ENCODE peak calls at places on chromosomes 4 and X, in eight cellular contexts. Z is fibroblast of mammary gland; M is left ventricle myocardium inferior; U is endodermal cell; A is K562; L is CD8-positive, alpha-beta T cell; G is fibroblast of pulmonary artery; E is cardiac muscle cell. W is an unnamed sample.

GRCh38 chr4:110675406-110675805 is 52.5 kb upstream of the PITX2 start:
- DNase-seq in G (no peak), M (no peak), U (no peak), E (no peak), Z (no peak), L (no peak), A (no peak), W (no peak)

GRCh38 chr4:118790544-118790943 is 45.4 kb downstream of the SEC24D start:
- DNase-seq in A (no peak), G (no peak), Z (no peak), U (no peak), L (no peak), M (no peak), E (no peak), W (peak)

GRCh38 chr4:32499176-32499575 is 1779.0 kb downstream of the PCDH7 start:
- DNase-seq in M (no peak), E (no peak), Z (peak), G (peak), U (no peak), A (no peak), L (no peak), W (no peak)

GRCh38 chrX:70001708-70002341 is 47.9 kb downstream of the AWAT2 start:
- DNase-seq in G (no peak), E (peak), L (no peak), M (no peak), U (no peak), Z (no peak), A (no peak), W (no peak)

GRCh38 chrX:37754518-37754917 is 25.3 kb upstream of the CYBB start:
- DNase-seq in L (no peak), Z (no peak), M (no peak), A (no peak), U (no peak), G (no peak), E (no peak), W (no peak)

GRCh38 chr4:74320559-74321118 is 12.4 kb downstream of the EPGN start:
- DNase-seq in Z (peak), G (peak), M (no peak), A (peak), L (no peak), E (peak), U (peak), W (peak)

GRCh38 chrX:21883258-21883657 is 27.5 kb downstream of the YY2 start:
- DNase-seq in G (no peak), Z (no peak), E (no peak), L (no peak), M (peak), U (no peak), A (no peak), W (no peak)

GRCh38 chr4:168408620-168409019 is 71.7 kb downstream of the DDX60L start:
- DNase-seq in M (peak), U (no peak), G (peak), E (peak), Z (peak), L (no peak), A (no peak), W (peak)

GRCh38 chrX:108947205-108947604 is 210.8 kb upstream of the IRS4 start:
- DNase-seq in L (no peak), E (no peak), Z (no peak), G (no peak), U (no peak), A (no peak), M (no peak), W (no peak)

GRCh38 chrX:106921637-106922036 is 1.4 kb downstream of the CLDN2 start:
- DNase-seq in U (peak), Z (no peak), G (no peak), L (no peak), M (no peak), E (no peak), A (no peak), W (no peak)

GRCh38 chr4:155107059-155107458 is 101.4 kb upstream of the NPY2R start:
- DNase-seq in G (no peak), Z (no peak), M (no peak), E (no peak), U (no peak), L (no peak), A (no peak), W (no peak)

GRCh38 chrX:70166601-70167590 is 10.4 kb upstream of the DGAT2L6 start:
- DNase-seq in A (no peak), E (no peak), Z (peak), G (peak), M (no peak), L (no peak), U (no peak), W (no peak)

GRCh38 chr4:137076908-137077307 is 455.4 kb downstream of the PCDH18 start:
- DNase-seq in E (no peak), A (no peak), G (no peak), M (no peak), L (no peak), U (no peak), Z (no peak), W (no peak)

GRCh38 chrX:29376584-29376983 is 789.3 kb downstream of the IL1RAPL1 start:
- DNase-seq in L (no peak), Z (no peak), A (no peak), M (no peak), E (no peak), G (no peak), U (no peak), W (no peak)

GRCh38 chr4:122747068-122747467 is 14.6 kb downstream of the BBS12 start:
- DNase-seq in E (no peak), L (no peak), U (no peak), G (no peak), A (no peak), M (no peak), Z (no peak), W (no peak)

GRCh38 chr4:185265942-185266341 is 56.5 kb downstream of the SNX25 start:
- DNase-seq in U (no peak), L (no peak), A (no peak), M (no peak), Z (peak), E (no peak), G (no peak), W (no peak)

GRCh38 chr4:118288097-118288496 is 64.7 kb downstream of the PRSS12 start:
- DNase-seq in A (no peak), L (no peak), Z (peak), M (no peak), U (no peak), G (no peak), E (no peak), W (no peak)

GRCh38 chr4:95835672-95836071 is 4.2 kb upstream of the PDHA2 start:
- DNase-seq in Z (no peak), A (peak), E (peak), M (no peak), L (no peak), U (peak), G (no peak), W (no peak)

GRCh38 chrX:56763556-56764152 is 34.6 kb downstream of the NBDY start:
- DNase-seq in L (no peak), U (peak), A (no peak), G (no peak), M (no peak), E (no peak), Z (peak), W (no peak)

GRCh38 chr4:83074086-83074704 is 39.2 kb downstream of the COPS4 start:
- DNase-seq in G (peak), Z (peak), M (no peak), U (peak), L (peak), A (peak), E (peak), W (peak)

GRCh38 chr4:21469438-21470032 is 479.0 kb downstream of the KCNIP4 start:
- DNase-seq in Z (peak), M (no peak), U (no peak), G (peak), A (no peak), E (peak), L (no peak), W (no peak)

GRCh38 chr4:167171928-167172327 is 62.4 kb downstream of the SPOCK3 start:
- DNase-seq in Z (no peak), M (no peak), G (no peak), E (peak), L (no peak), A (no peak), U (no peak), W (no peak)

GRCh38 chr4:10074767-10075105 is 41.9 kb downstream of the WDR1 start:
- DNase-seq in Z (peak), G (peak), M (peak), A (peak), U (peak), E (peak), L (no peak), W (no peak)

GRCh38 chr4:93174598-93174997 is 654.0 kb upstream of the ATOH1 start:
- DNase-seq in Z (no peak), E (no peak), A (no peak), L (no peak), G (no peak), M (no peak), U (no peak), W (peak)

GRCh38 chrX:12065251-12065650 is 73.0 kb upstream of the FRMPD4 start:
- DNase-seq in U (peak), G (peak), E (peak), L (no peak), Z (peak), A (no peak), M (no peak), W (no peak)

GRCh38 chr4:23364167-23364566 is 525.7 kb downstream of the PPARGC1A start:
- DNase-seq in G (no peak), U (no peak), L (no peak), M (no peak), Z (no peak), A (no peak), E (no peak), W (no peak)

GRCh38 chrX:13651150-13651549 is 1.8 kb upstream of the TCEANC start:
- DNase-seq in G (no peak), A (no peak), Z (peak), L (no peak), M (no peak), E (no peak), U (no peak), W (no peak)

GRCh38 chr4:87525636-87526035 is 3.5 kb downstream of the SPARCL1 start:
- DNase-seq in E (no peak), G (peak), Z (peak), U (no peak), M (no peak), A (no peak), L (no peak), W (no peak)

GRCh38 chr4:136599890-136600289 is 932.4 kb downstream of the PCDH18 start:
- DNase-seq in Z (no peak), A (no peak), E (no peak), U (no peak), M (no peak), L (no peak), G (no peak), W (no peak)

GRCh38 chrX:1465261-1466231 is 12.8 kb upstream of the ASMTL start:
- DNase-seq in M (no peak), G (no peak), E (no peak), U (no peak), Z (no peak), L (no peak), A (no peak), W (no peak)

GRCh38 chr4:73447701-73448100 is 11.7 kb downstream of the AFP start:
- DNase-seq in M (no peak), G (no peak), A (no peak), Z (peak), U (no peak), L (no peak), E (no peak), W (no peak)

GRCh38 chrX:10008483-10009056 is 41.4 kb downstream of the CLDN34 start:
- DNase-seq in A (no peak), G (peak), U (no peak), L (no peak), Z (no peak), M (no peak), E (no peak), W (no peak)

GRCh38 chr4:113404167-113404571 is 354.7 kb downstream of the ANK2 start:
- DNase-seq in L (no peak), E (no peak), G (no peak), U (no peak), A (no peak), M (no peak), Z (no peak), W (no peak)

GRCh38 chrX:574355-574754 is 56.2 kb upstream of the SHOX start:
- DNase-seq in A (no peak), E (no peak), Z (no peak), L (no peak), G (no peak), M (no peak), U (no peak), W (no peak)

GRCh38 chr4:3248811-3249661 is at the start of gene MSANTD1:
- DNase-seq in L (no peak), A (peak), U (no peak), Z (peak), G (peak), M (no peak), E (no peak), W (no peak)

GRCh38 chrX:135185795-135186443 is 14.7 kb upstream of the CT55 start:
- DNase-seq in U (peak), E (peak), L (peak), A (peak), M (no peak), Z (peak), G (peak), W (peak)
- TF ChIP-seq CTCF in U (peak), E (peak), L (no peak), A (peak), M (peak), Z (peak), G (peak), W (peak)

GRCh38 chr4:140095694-140096482 is 58.1 kb downstream of the MAML3 start:
- DNase-seq in E (peak), M (peak), G (peak), U (peak), Z (peak), L (no peak), A (no peak), W (no peak)
- H3K4me3 ChIP-seq in E (no peak), M (peak), G (no peak), U (no peak), Z (no peak), L (peak), A (no peak), W (no peak)

GRCh38 chrX:131779313-131779712 is 235.4 kb downstream of the OR13H1 start:
- DNase-seq in Z (no peak), M (no peak), A (no peak), E (no peak), G (no peak), U (no peak), L (no peak), W (no peak)

GRCh38 chrX:131778269-131779218 is 234.7 kb downstream of the OR13H1 start:
- DNase-seq in G (no peak), Z (peak), E (no peak), M (no peak), A (no peak), L (no peak), U (no peak), W (no peak)

GRCh38 chrX:131789664-131790063 is 233.4 kb upstream of the STK26 start:
- DNase-seq in L (no peak), Z (no peak), E (no peak), M (no peak), G (no peak), U (no peak), A (no peak), W (no peak)

GRCh38 chrX:131783555-131784338 is 239.4 kb upstream of the STK26 start:
- DNase-seq in A (no peak), U (no peak), E (no peak), Z (peak), L (no peak), G (no peak), M (no peak), W (peak)
- TF ChIP-seq CTCF in A (no peak), U (no peak), E (no peak), Z (peak), L (no peak), G (no peak), M (no peak), W (peak)

GRCh38 chr4:1726146-1726934 is 5.0 kb downstream of the TACC3 start:
- DNase-seq in G (peak), A (peak), L (peak), Z (peak), M (peak), E (peak), U (peak), W (peak)

GRCh38 chr4:1725521-1725920 is 4.2 kb downstream of the TACC3 start:
- DNase-seq in Z (no peak), U (no peak), M (peak), E (no peak), G (no peak), A (no peak), L (no peak), W (no peak)

GRCh38 chr4:1730532-1731135 is 9.3 kb downstream of the TACC3 start:
- DNase-seq in A (no peak), U (no peak), M (no peak), G (no peak), Z (no peak), E (no peak), L (no peak), W (no peak)

GRCh38 chr4:1728061-1728980 is 7.0 kb downstream of the TACC3 start:
- DNase-seq in U (no peak), G (no peak), M (no peak), L (no peak), A (no peak), Z (no peak), E (no peak), W (peak)

DNA sequence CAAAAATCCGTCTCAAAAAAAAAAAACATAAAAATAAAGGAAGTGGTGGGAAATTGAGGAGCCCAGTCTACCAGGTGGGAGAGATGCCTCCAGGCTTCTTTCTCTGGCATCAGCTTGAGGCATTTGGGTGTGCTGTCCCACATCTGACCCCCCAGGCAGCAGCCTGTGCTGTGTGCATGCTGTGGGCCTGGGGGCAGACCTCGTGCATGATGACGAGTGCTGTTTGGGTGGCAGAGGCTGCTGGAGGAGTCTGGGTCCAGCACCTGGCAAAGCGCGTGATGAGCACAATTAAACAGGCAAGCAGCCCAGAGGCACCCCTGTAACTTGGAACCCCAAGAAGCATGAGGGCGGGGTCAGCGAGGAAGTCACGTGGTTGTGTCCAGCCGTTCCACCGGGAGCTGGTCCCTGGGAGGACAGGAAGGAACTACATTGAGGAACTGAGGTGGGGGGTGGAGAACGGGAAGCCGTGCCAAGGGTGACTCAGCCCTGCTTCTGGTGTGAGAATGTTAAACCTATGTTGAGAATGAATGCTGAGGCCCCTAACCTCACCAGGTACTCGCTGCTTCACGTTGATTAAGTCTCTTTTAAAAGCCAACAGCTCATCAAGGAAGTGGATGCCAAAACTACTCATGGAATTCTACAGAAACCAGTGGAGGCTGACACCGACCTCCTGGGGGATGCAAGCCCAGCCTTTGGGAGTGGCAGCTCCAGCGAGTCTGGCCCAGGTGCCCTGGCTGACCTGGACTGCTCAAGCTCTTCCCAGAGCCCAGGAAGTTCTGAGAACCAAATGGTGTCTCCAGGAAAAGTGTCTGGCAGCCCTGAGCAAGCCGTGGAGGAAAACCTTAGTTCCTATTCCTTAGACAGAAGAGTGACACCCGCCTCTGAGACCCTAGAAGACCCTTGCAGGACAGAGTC is 6.1 kb downstream of the TACC3 start:
- DNase-seq in M (peak), A (no peak), Z (peak), L (no peak), E (no peak), G (peak), U (no peak), W (no peak)
- H3K4me3 ChIP-seq in M (peak), A (no peak), Z (no peak), L (no peak), E (no peak), G (no peak), U (no peak), W (peak)

GRCh38 chr4:4987656-4988055 is 31.6 kb downstream of the CYTL1 start:
- DNase-seq in G (no peak), U (no peak), E (no peak), L (no peak), A (no peak), M (no peak), Z (no peak), W (no peak)

GRCh38 chr4:4984186-4984585 is 35.1 kb downstream of the CYTL1 start:
- DNase-seq in Z (no peak), A (no peak), M (no peak), E (no peak), U (no peak), L (no peak), G (no peak), W (no peak)

GRCh38 chr4:4985036-4985435 is 34.2 kb downstream of the CYTL1 start:
- DNase-seq in E (no peak), M (no peak), Z (no peak), A (no peak), L (no peak), G (no peak), U (no peak), W (no peak)

GRCh38 chr4:4986856-4987255 is 32.4 kb downstream of the CYTL1 start:
- DNase-seq in L (no peak), A (no peak), E (no peak), M (no peak), G (no peak), Z (no peak), U (no peak), W (no peak)

DNA sequence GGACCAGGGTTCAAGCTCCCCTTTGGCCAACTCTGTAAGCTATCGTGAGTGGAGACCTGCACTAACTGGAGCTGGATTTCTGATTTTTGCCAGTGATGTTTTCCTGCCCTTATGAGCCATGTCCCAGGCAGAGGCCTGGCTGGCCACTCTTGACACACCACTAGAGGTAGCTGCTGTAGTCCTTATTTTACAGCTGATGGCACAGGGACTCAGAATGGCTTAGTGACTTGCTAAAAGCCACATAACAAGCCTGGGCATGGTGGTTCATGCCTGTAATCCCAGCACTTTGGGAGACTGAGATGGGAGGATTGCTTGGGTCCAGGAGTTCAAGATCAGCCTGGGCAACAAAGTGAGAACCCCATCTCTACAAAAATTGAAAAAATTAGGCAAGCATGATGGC is 33.4 kb downstream of the CYTL1 start:
- DNase-seq in A (no peak), G (no peak), E (no peak), L (no peak), U (peak), Z (no peak), M (no peak), W (no peak)
- TF ChIP-seq CTCF in A (peak), G (peak), E (peak), L (no peak), U (peak), Z (peak), M (no peak), W (peak)

DNA sequence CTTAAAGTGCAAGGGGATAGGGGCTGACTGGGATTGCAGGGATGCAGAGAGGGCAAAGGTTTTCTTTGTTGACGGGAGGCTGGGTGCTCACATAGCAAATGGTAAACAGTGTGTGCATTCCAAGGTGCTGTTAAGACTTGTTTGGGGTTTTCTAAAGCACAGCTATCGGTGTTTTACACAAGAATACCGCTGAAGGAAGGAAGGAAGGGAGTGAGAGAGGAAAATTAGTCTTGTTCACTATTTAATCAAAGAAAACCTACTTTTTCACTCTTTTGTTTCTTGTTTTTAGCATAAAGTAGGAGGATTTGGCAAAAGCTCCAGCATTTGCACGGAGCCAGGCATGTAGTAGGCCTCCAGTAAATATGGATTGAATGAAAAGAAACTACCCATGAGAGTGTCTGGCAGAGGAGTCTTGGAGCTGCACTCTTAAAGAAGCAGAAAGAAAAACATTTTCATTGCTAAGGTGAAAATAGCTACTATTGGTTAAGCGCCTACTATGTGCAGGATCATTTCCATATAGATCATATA is 99.7 kb downstream of the FIP1L1 start:
- DNase-seq in A (no peak), U (no peak), G (no peak), L (no peak), M (no peak), Z (no peak), E (no peak), W (no peak)
- H3K4me3 ChIP-seq in A (no peak), U (peak), G (no peak), L (no peak), M (no peak), Z (no peak), E (no peak), W (no peak)

W was measured in LNCaP clone FGC.